ENCODE peak calls at places on chromosomes 16 and 17, in eight cellular contexts. F is upper lobe of left lung; Z is IMR-90; I is left lobe of liver; P is right lobe of liver; U is activated CD8-positive, alpha-beta T cell treated with anti-CD3 and anti-CD28 coated beads, Interleukin-2, amount 10 ng/mL, durations not matched to agents 7 days and 5 days; T is activated naive CD8-positive, alpha-beta T cell treated with anti-CD3 and anti-CD28 coated beads, Interleukin-2, amount 50 U/mL, for 24 hours; A is heart right ventricle. H is an unnamed sample.
A peak's percentile ranks its signal among the peaks of the same experiment; 100 is the strongest.

GRCh38 chr16:70444249-70445063 is 5.6 kb upstream of the ST3GAL2 start:
- ATAC-seq in F (no peak), Z (no peak), I (no peak), P (no peak), U (no peak), T (no peak), A (no peak), H (no peak)

GRCh38 chr17:7834554-7834890 is 505 bp downstream of the KDM6B start:
- ATAC-seq in F (peak; percentile 49), Z (no peak), I (peak; percentile 32), P (peak; percentile 42), U (peak; percentile 7), T (peak; percentile 15), A (peak; percentile 6), H (peak; percentile 19)

GRCh38 chr17:81470270-81470943 is 42.2 kb downstream of the ACTG1 start:
- ATAC-seq in F (no peak), Z (no peak), I (no peak), P (no peak), U (no peak), T (no peak), A (no peak), H (no peak)

GRCh38 chr16:15611610-15612009 is 31.3 kb downstream of the MARF1 start:
- ATAC-seq in F (no peak), Z (no peak), I (no peak), P (no peak), U (no peak), T (no peak), A (no peak), H (no peak)

GRCh38 chr17:73343168-73343634 is 31.4 kb upstream of the CDC42EP4 start:
- ATAC-seq in F (peak; percentile 72), Z (peak; percentile 82), I (no peak), P (no peak), U (no peak), T (no peak), A (peak; percentile 62), H (peak; percentile 58)

GRCh38 chr17:40857535-40857934 is 9.5 kb downstream of the KRT12 start:
- ATAC-seq in F (peak; percentile 82), Z (no peak), I (no peak), P (no peak), U (no peak), T (no peak), A (no peak), H (no peak)

GRCh38 chr16:836221-836620 is 35.7 kb upstream of the GNG13 start:
- ATAC-seq in F (no peak), Z (no peak), I (no peak), P (no peak), U (no peak), T (no peak), A (no peak), H (no peak)

GRCh38 chr17:82384730-82385429 is 13.3 kb downstream of the UTS2R start:
- ATAC-seq in F (peak; percentile 74), Z (peak; percentile 65), I (peak; percentile 84), P (peak; percentile 84), U (no peak), T (no peak), A (peak; percentile 80), H (no peak)

GRCh38 chr17:8185580-8186445 is 4.2 kb downstream of the BORCS6 start:
- ATAC-seq in F (peak; percentile 63), Z (peak; percentile 2), I (peak; percentile 40), P (peak; percentile 36), U (peak; percentile 9), T (peak; percentile 14), A (peak; percentile 52), H (peak; percentile 55)

GRCh38 chr16:17238285-17239028 is 232.3 kb downstream of the XYLT1 start:
- ATAC-seq in F (peak; percentile 38), Z (no peak), I (no peak), P (no peak), U (peak; percentile 58), T (peak; percentile 75), A (no peak), H (no peak)

GRCh38 chr16:2039286-2040030 is 8.2 kb downstream of the NTHL1 start:
- ATAC-seq in F (peak; percentile 7), Z (peak; percentile 70), I (peak; percentile 38), P (peak; percentile 51), U (no peak), T (no peak), A (peak; percentile 49), H (peak; percentile 65)

GRCh38 chr17:57875109-57876022 is 25.5 kb upstream of the MRPS23 start:
- ATAC-seq in F (peak; percentile 94), Z (peak; percentile 75), I (peak; percentile 62), P (peak; percentile 48), U (no peak), T (no peak), A (peak; percentile 87), H (peak; percentile 92)

GRCh38 chr16:85321856-85322271 is 209.6 kb upstream of the CIBAR2 start:
- ATAC-seq in F (peak; percentile 95), Z (peak; percentile 93), I (peak; percentile 89), P (peak; percentile 92), U (no peak), T (no peak), A (peak; percentile 93), H (peak; percentile 96)

GRCh38 chr16:59296002-59296401 is 561.9 kb upstream of the GOT2 start:
- ATAC-seq in F (no peak), Z (peak; percentile 78), I (no peak), P (no peak), U (no peak), T (no peak), A (no peak), H (no peak)

GRCh38 chr17:36000730-36001108 is 634 bp downstream of the CCL15 start:
- ATAC-seq in F (no peak), Z (no peak), I (peak; percentile 43), P (peak; percentile 33), U (no peak), T (no peak), A (no peak), H (no peak)

GRCh38 chr16:16143038-16143763 is 80.1 kb downstream of the ABCC6 start:
- ATAC-seq in F (no peak), Z (no peak), I (peak; percentile 62), P (peak; percentile 36), U (no peak), T (no peak), A (no peak), H (no peak)

GRCh38 chr17:75557075-75557851 is 30.3 kb upstream of the MYO15B start:
- ATAC-seq in F (peak; percentile 18), Z (peak; percentile 35), I (peak; percentile 68), P (peak; percentile 76), U (no peak), T (no peak), A (no peak), H (no peak)

GRCh38 chr16:89380681-89381080 is 109.7 kb downstream of the ANKRD11 start:
- ATAC-seq in F (no peak), Z (no peak), I (no peak), P (no peak), U (no peak), T (no peak), A (no peak), H (no peak)

GRCh38 chr16:4200000-4200780 is 41.7 kb downstream of the SRL start:
- ATAC-seq in F (peak; percentile 81), Z (peak; percentile 98), I (peak; percentile 99), P (peak; percentile 99), U (peak; percentile 68), T (peak; percentile 59), A (peak; percentile 56), H (peak; percentile 88)

GRCh38 chr17:4858880-4859260 is 25.7 kb downstream of the MINK1 start:
- ATAC-seq in F (peak; percentile 35), Z (peak; percentile 64), I (peak; percentile 49), P (peak; percentile 74), U (no peak), T (no peak), A (peak; percentile 76), H (peak; percentile 52)

GRCh38 chr17:30524847-30525246 is 47.6 kb downstream of the GOSR1 start:
- ATAC-seq in F (no peak), Z (peak; percentile 42), I (no peak), P (no peak), U (no peak), T (no peak), A (peak; percentile 52), H (no peak)